ENCODE peak calls at places on chromosomes 1 and 21, in nine cellular contexts. Z is HCT116, B is A549, F is WTC11, R is NB4, P is GM12878, X is K562, O is HepG2, N is H1. E is an unnamed sample.

GRCh38 chr21:30268608-30269197 is 14.0 kb downstream of the KRTAP24-1 start:
- DNase-seq in O (no peak), R (peak; percentile 59), F (no peak), B (no peak), P (no peak), X (peak; percentile 40), N (peak; percentile 48), Z (no peak), E (no peak)

GRCh38 chr1:164440222-164440621 is 118.8 kb upstream of the PBX1 start:
- DNase-seq in B (peak; percentile 42), Z (no peak), O (no peak), P (no peak), R (peak; percentile 6), F (peak; percentile 21), N (no peak), X (no peak), E (no peak)

GRCh38 chr1:206941766-206942418 is 4.4 kb downstream of the PIGR start:
- DNase-seq in X (peak; percentile 54), F (no peak), N (no peak), P (no peak), B (no peak), O (no peak), Z (no peak), R (no peak), E (no peak)

GRCh38 chr1:70553192-70553956 is 142.3 kb downstream of the CTH start:
- DNase-seq in X (no peak), Z (no peak), P (no peak), F (no peak), B (no peak), R (no peak), O (no peak), N (no peak), E (no peak)

GRCh38 chr1:188128761-188129160 is 1300.0 kb downstream of the PLA2G4A start:
- DNase-seq in Z (no peak), P (no peak), O (no peak), X (no peak), R (no peak), N (peak; percentile 40), F (no peak), B (peak; percentile 2), E (peak; percentile 17)

GRCh38 chr1:50970927-50971582 is 1.0 kb downstream of the CDKN2C start:
- DNase-seq in N (no peak), F (no peak), Z (no peak), P (no peak), O (no peak), R (no peak), X (peak; percentile 41), B (no peak), E (peak; percentile 40)

GRCh38 chr21:37914211-37914900 is 1.9 kb downstream of the KCNJ6 start:
- DNase-seq in P (no peak), O (no peak), Z (no peak), F (peak; percentile 86), X (peak; percentile 42), B (no peak), N (peak; percentile 91), R (peak; percentile 3), E (no peak)

GRCh38 chr1:205344010-205344808 is 12.5 kb downstream of the KLHDC8A start:
- DNase-seq in X (peak; percentile 63), R (no peak), O (peak; percentile 59), F (peak; percentile 66), P (no peak), N (peak; percentile 72), Z (no peak), B (no peak), E (no peak)

GRCh38 chr1:10208537-10208936 is 1.8 kb upstream of the KIF1B start:
- DNase-seq in B (no peak), F (no peak), X (no peak), Z (no peak), N (no peak), O (no peak), R (peak; percentile 88), P (no peak), E (no peak)

GRCh38 chr1:2650967-2651645 is 18.3 kb upstream of the MMEL1 start:
- DNase-seq in P (no peak), N (no peak), B (no peak), O (no peak), X (no peak), R (no peak), Z (no peak), F (no peak), E (no peak)

GRCh38 chr1:15155760-15156743 is 2.5 kb downstream of the TMEM51 start:
- DNase-seq in P (peak; percentile 53), B (no peak), R (no peak), N (no peak), X (no peak), F (no peak), O (no peak), Z (no peak), E (no peak)

GRCh38 chr1:204188959-204189639 is 7.2 kb downstream of the KISS1 start:
- DNase-seq in N (no peak), X (no peak), O (no peak), B (no peak), Z (no peak), F (no peak), R (no peak), P (peak; percentile 23), E (no peak)

GRCh38 chr1:204192589-204193352 is 3.5 kb downstream of the KISS1 start:
- DNase-seq in P (no peak), B (no peak), Z (no peak), N (no peak), F (no peak), X (no peak), R (no peak), O (no peak), E (no peak)

GRCh38 chr1:204190212-204191211 is 5.8 kb downstream of the KISS1 start:
- DNase-seq in B (no peak), F (peak; percentile 75), P (no peak), Z (no peak), X (peak; percentile 14), R (peak; percentile 93), N (peak; percentile 84), O (peak; percentile 60), E (peak; percentile 81)

GRCh38 chr1:204192046-204192445 is 4.2 kb downstream of the KISS1 start:
- DNase-seq in X (no peak), F (no peak), Z (no peak), N (no peak), P (no peak), B (no peak), R (no peak), O (no peak), E (no peak)

GRCh38 chr1:204191481-204191880 is 4.8 kb downstream of the KISS1 start:
- DNase-seq in B (no peak), X (no peak), O (no peak), R (no peak), Z (no peak), F (no peak), N (no peak), P (no peak), E (no peak)
- TF ChIP-seq MAX in B (no peak), X (no peak), O (no peak), R (no peak), Z (no peak), F (no peak), N (no peak), P (no peak), E (no peak)

GRCh38 chr1:160672118-160672517 is 25.3 kb upstream of the SLAMF1 start:
- DNase-seq in R (no peak), N (no peak), B (no peak), P (no peak), O (no peak), X (no peak), Z (no peak), F (no peak), E (no peak)
- TF ChIP-seq MAX in R (no peak), N (no peak), B (no peak), P (no peak), O (no peak), X (no peak), Z (no peak), F (no peak), E (no peak)

GRCh38 chr1:6129313-6129712 is 50.8 kb downstream of the CHD5 start:
- DNase-seq in F (no peak), X (no peak), B (no peak), R (peak; percentile 23), N (no peak), Z (no peak), O (no peak), P (no peak), E (no peak)

GRCh38 chr1:6130036-6130435 is 50.1 kb downstream of the CHD5 start:
- DNase-seq in Z (no peak), N (no peak), F (no peak), R (no peak), O (no peak), X (no peak), P (no peak), B (no peak), E (no peak)

GRCh38 chr1:6131561-6131960 is 48.6 kb downstream of the CHD5 start:
- DNase-seq in R (no peak), Z (no peak), F (no peak), P (no peak), X (no peak), B (no peak), N (no peak), O (no peak), E (no peak)

GRCh38 chr1:6128276-6129081 is 51.6 kb downstream of the CHD5 start:
- DNase-seq in B (no peak), N (no peak), O (no peak), Z (no peak), F (peak; percentile 22), P (no peak), R (no peak), X (no peak), E (no peak)

DNA sequence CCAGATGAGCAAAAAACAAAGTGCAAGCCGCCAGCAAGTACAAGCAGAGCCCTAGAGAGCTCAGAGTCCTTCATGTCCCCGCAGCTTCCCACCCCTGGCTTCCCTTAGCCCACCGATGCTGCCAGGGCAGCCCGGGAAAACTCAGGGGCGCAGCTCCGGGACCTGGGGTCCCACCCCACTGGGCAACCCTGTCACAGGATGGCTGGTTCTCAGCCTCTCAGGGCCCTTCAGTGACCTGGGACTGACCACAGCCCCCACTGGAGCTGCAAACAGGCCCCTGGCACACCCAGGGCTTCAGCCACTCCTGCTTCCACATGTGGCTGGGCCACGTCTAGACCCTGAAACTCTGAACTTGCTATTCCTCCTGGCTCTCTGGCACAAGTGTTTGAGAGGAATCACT is 49.5 kb downstream of the CHD5 start:
- DNase-seq in F (no peak), B (no peak), R (no peak), Z (no peak), X (no peak), O (no peak), P (no peak), N (no peak), E (no peak)
- TF ChIP-seq MAX in F (no peak), B (no peak), R (no peak), Z (no peak), X (no peak), O (no peak), P (no peak), N (no peak), E (no peak)

DNA sequence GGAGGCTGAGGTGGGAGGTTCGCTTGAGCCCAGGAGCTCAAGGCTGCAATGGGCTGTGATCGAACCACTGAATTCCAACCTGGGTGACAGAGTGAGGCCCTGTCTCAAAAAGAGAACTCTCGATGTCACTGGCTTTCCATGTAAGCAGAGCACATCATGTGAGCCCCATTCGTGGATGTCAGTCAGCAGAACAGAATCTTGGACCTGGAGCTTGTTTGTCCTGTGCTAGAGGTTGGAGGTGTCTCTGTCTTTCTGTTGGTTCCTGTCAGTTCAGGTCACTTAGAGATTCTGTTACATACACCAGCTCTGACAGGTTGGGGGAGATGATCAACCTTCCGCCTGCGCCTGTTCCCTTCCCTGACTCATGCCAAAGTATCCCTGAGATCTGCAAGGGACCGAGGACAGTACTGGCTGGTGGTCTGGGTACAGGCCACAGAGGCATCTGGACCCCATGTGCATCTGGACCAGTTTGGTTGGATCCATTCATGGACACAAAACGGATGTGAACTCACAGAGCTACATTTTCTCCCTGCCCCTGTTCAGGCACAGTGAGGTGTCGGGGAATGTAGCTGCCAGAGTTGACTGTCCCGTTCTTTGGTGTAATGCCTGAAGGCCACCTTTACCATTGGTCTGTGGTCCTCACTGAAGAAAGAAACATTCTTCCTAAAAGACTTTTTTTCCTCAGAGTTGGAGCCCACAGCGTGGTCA is 10.0 kb downstream of the ARF1 start:
- DNase-seq in P (no peak), O (no peak), R (no peak), Z (no peak), B (no peak), X (no peak), N (no peak), F (no peak), E (no peak)
- TF ChIP-seq MAX in P (no peak), O (no peak), R (no peak), Z (no peak), B (no peak), X (no peak), N (no peak), F (no peak), E (no peak)